ENCODE peak calls at places on chromosomes 4 and X, in seven cellular contexts. One of them, this sample, is unnamed.

GRCh38 chr4:2267841-2268240 is 5.9 kb upstream of the MXD4 start:
- DNase-seq in PC-3: no peak
- DNase-seq in MM.1S: no peak
- DNase-seq in fibroblast of lung: no peak
- DNase-seq in mammary epithelial cell: no peak
- DNase-seq in hepatocyte: no peak
- DNase-seq in IMR-90: no peak
- DNase-seq in this sample: no peak

GRCh38 chr4:155392486-155393184 is 15.9 kb upstream of the MAP9 start:
- DNase-seq in PC-3: peak
- DNase-seq in MM.1S: no peak
- DNase-seq in fibroblast of lung: peak
- DNase-seq in mammary epithelial cell: peak
- DNase-seq in hepatocyte: peak
- DNase-seq in IMR-90: peak
- DNase-seq in this sample: no peak

GRCh38 chr4:103400405-103400804 is 202.3 kb upstream of the CENPE start:
- DNase-seq in PC-3: peak
- DNase-seq in MM.1S: no peak
- DNase-seq in fibroblast of lung: no peak
- DNase-seq in mammary epithelial cell: peak
- DNase-seq in hepatocyte: peak
- DNase-seq in IMR-90: no peak
- DNase-seq in this sample: no peak

GRCh38 chrX:39907964-39908616 is 189.7 kb downstream of the BCOR start:
- DNase-seq in PC-3: peak
- DNase-seq in MM.1S: no peak
- DNase-seq in fibroblast of lung: peak
- DNase-seq in mammary epithelial cell: peak
- DNase-seq in hepatocyte: peak
- DNase-seq in IMR-90: peak
- DNase-seq in this sample: peak

GRCh38 chrX:17836830-17837229 is 24.3 kb downstream of the RAI2 start:
- DNase-seq in PC-3: no peak
- DNase-seq in MM.1S: no peak
- DNase-seq in fibroblast of lung: no peak
- DNase-seq in mammary epithelial cell: no peak
- DNase-seq in hepatocyte: no peak
- DNase-seq in IMR-90: no peak
- DNase-seq in this sample: no peak

GRCh38 chrX:72395252-72395651 is 89.5 kb upstream of the CITED1 start:
- DNase-seq in PC-3: no peak
- DNase-seq in MM.1S: no peak
- DNase-seq in fibroblast of lung: peak
- DNase-seq in mammary epithelial cell: no peak
- DNase-seq in hepatocyte: no peak
- DNase-seq in IMR-90: no peak
- DNase-seq in this sample: no peak

GRCh38 chrX:13428055-13428786 is 108.4 kb upstream of the ATXN3L start:
- DNase-seq in PC-3: peak
- DNase-seq in MM.1S: no peak
- DNase-seq in fibroblast of lung: peak
- DNase-seq in mammary epithelial cell: peak
- DNase-seq in hepatocyte: peak
- DNase-seq in IMR-90: peak
- DNase-seq in this sample: peak

GRCh38 chr4:39415678-39416283 is 9.1 kb downstream of the KLB start:
- DNase-seq in PC-3: no peak
- DNase-seq in MM.1S: no peak
- DNase-seq in fibroblast of lung: peak
- DNase-seq in mammary epithelial cell: no peak
- DNase-seq in hepatocyte: no peak
- DNase-seq in IMR-90: no peak
- DNase-seq in this sample: no peak

GRCh38 chrX:77436682-77437081 is 10.5 kb upstream of the FGF16 start:
- DNase-seq in PC-3: peak
- DNase-seq in MM.1S: no peak
- DNase-seq in fibroblast of lung: no peak
- DNase-seq in mammary epithelial cell: peak
- DNase-seq in hepatocyte: no peak
- DNase-seq in IMR-90: peak
- DNase-seq in this sample: no peak

GRCh38 chr4:117093581-117093980 is 8.2 kb upstream of the TRAM1L1 start:
- DNase-seq in PC-3: peak
- DNase-seq in MM.1S: no peak
- DNase-seq in fibroblast of lung: peak
- DNase-seq in mammary epithelial cell: no peak
- DNase-seq in hepatocyte: no peak
- DNase-seq in IMR-90: peak
- DNase-seq in this sample: peak

GRCh38 chr4:54066088-54066415 is 1.6 kb upstream of the CHIC2 start:
- DNase-seq in PC-3: no peak
- DNase-seq in MM.1S: no peak
- DNase-seq in fibroblast of lung: no peak
- DNase-seq in mammary epithelial cell: no peak
- DNase-seq in hepatocyte: no peak
- DNase-seq in IMR-90: no peak
- DNase-seq in this sample: no peak

GRCh38 chr4:150007512-150007911 is 70.7 kb upstream of the DCLK2 start:
- DNase-seq in PC-3: peak
- DNase-seq in MM.1S: no peak
- DNase-seq in fibroblast of lung: no peak
- DNase-seq in mammary epithelial cell: peak
- DNase-seq in hepatocyte: no peak
- DNase-seq in IMR-90: peak
- DNase-seq in this sample: no peak

GRCh38 chr4:40838742-40839141 is 89.0 kb downstream of the NSUN7 start:
- DNase-seq in PC-3: peak
- DNase-seq in MM.1S: no peak
- DNase-seq in fibroblast of lung: no peak
- DNase-seq in mammary epithelial cell: no peak
- DNase-seq in hepatocyte: no peak
- DNase-seq in IMR-90: peak
- DNase-seq in this sample: no peak

GRCh38 chr4:89492476-89493110 is 185.0 kb upstream of the GPRIN3 start:
- DNase-seq in PC-3: peak
- DNase-seq in MM.1S: no peak
- DNase-seq in fibroblast of lung: peak
- DNase-seq in mammary epithelial cell: peak
- DNase-seq in hepatocyte: no peak
- DNase-seq in IMR-90: peak
- DNase-seq in this sample: peak

GRCh38 chr4:159280442-159281172 is 177.7 kb downstream of the RAPGEF2 start:
- DNase-seq in PC-3: no peak
- DNase-seq in MM.1S: no peak
- DNase-seq in fibroblast of lung: no peak
- DNase-seq in mammary epithelial cell: no peak
- DNase-seq in hepatocyte: peak
- DNase-seq in IMR-90: no peak
- DNase-seq in this sample: no peak

GRCh38 chr4:140049924-140050681 is 103.9 kb downstream of the MAML3 start:
- DNase-seq in PC-3: peak
- DNase-seq in MM.1S: no peak
- DNase-seq in fibroblast of lung: peak
- DNase-seq in mammary epithelial cell: no peak
- DNase-seq in hepatocyte: no peak
- DNase-seq in IMR-90: peak
- DNase-seq in this sample: peak

GRCh38 chr4:1505511-1506451 is 99.5 kb upstream of the NKX1-1 start:
- DNase-seq in PC-3: no peak
- DNase-seq in MM.1S: no peak
- DNase-seq in fibroblast of lung: no peak
- DNase-seq in mammary epithelial cell: no peak
- DNase-seq in hepatocyte: no peak
- DNase-seq in IMR-90: no peak
- DNase-seq in this sample: no peak

GRCh38 chrX:39440734-39441305 is 639.6 kb downstream of the MID1IP1 start:
- DNase-seq in PC-3: no peak
- DNase-seq in MM.1S: peak
- DNase-seq in fibroblast of lung: no peak
- DNase-seq in mammary epithelial cell: no peak
- DNase-seq in hepatocyte: no peak
- DNase-seq in IMR-90: no peak
- DNase-seq in this sample: peak

GRCh38 chr4:10656988-10657387 is 27.6 kb downstream of the CLNK start:
- DNase-seq in PC-3: peak
- DNase-seq in MM.1S: no peak
- DNase-seq in fibroblast of lung: peak
- DNase-seq in mammary epithelial cell: peak
- DNase-seq in hepatocyte: peak
- DNase-seq in IMR-90: peak
- DNase-seq in this sample: peak

GRCh38 chr4:37967749-37968148 is 7.6 kb downstream of the PTTG2 start:
- DNase-seq in PC-3: peak
- DNase-seq in MM.1S: no peak
- DNase-seq in fibroblast of lung: peak
- DNase-seq in mammary epithelial cell: no peak
- DNase-seq in hepatocyte: peak
- DNase-seq in IMR-90: peak
- DNase-seq in this sample: no peak

GRCh38 chr4:187204389-187204920 is 480.8 kb upstream of the FAT1 start:
- DNase-seq in PC-3: peak
- DNase-seq in MM.1S: no peak
- DNase-seq in fibroblast of lung: no peak
- DNase-seq in mammary epithelial cell: peak
- DNase-seq in hepatocyte: no peak
- DNase-seq in IMR-90: peak
- DNase-seq in this sample: no peak

GRCh38 chr4:181350578-181351420 is 892.4 kb upstream of the TENM3 start:
- DNase-seq in PC-3: no peak
- DNase-seq in MM.1S: no peak
- DNase-seq in fibroblast of lung: no peak
- DNase-seq in mammary epithelial cell: no peak
- DNase-seq in hepatocyte: no peak
- DNase-seq in IMR-90: no peak
- DNase-seq in this sample: no peak

DNA sequence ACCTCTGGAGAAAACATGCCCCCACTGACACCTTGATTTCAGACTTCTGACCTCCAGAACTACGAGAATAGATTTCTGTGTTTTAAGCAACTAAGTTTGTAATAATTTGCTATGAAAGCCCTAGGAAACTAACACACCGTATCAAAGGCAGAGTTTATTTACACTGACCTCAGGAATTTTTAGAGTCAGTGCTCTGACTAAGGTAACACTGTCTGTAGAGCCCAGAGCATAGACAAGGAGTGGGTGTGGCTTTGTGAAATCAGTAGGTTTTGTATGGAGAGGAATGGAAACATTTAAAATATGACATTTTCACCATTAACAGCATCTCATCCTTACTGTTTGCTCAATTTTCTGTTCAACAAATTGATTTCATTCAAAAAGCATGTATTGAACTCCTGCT is 764.4 kb upstream of the PCDH10 start:
- DNase-seq in PC-3: peak
- DNase-seq in MM.1S: no peak
- DNase-seq in fibroblast of lung: no peak
- DNase-seq in mammary epithelial cell: peak
- DNase-seq in hepatocyte: peak
- DNase-seq in IMR-90: no peak
- DNase-seq in this sample: no peak
- H2AFZ ChIP-seq in PC-3: no peak
- H2AFZ ChIP-seq in MM.1S: no peak
- H2AFZ ChIP-seq in fibroblast of lung: no peak
- H2AFZ ChIP-seq in mammary epithelial cell: no peak
- H2AFZ ChIP-seq in hepatocyte: no peak
- H2AFZ ChIP-seq in IMR-90: no peak
- H2AFZ ChIP-seq in this sample: no peak

DNA sequence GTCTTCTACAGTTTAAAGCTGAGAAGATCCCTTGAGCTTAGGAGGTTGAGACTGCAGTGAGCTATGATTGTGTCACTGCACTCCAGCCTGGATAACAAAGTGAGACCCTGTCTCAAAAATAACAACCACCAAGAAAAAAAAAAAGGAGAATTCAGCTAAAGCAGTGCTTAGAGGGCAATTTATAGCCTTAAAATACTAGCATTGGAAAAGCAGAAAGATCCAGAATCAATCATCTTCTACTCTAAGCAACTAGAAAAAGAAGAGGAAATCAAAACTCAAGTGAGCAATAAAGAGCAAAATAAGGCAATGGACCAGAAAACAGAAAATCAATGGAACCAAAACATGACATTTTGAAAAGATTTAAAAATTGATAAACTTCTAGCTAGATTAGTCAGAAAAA is 639 bp upstream of the PI4K2B start:
- DNase-seq in PC-3: no peak
- DNase-seq in MM.1S: peak
- DNase-seq in fibroblast of lung: no peak
- DNase-seq in mammary epithelial cell: no peak
- DNase-seq in hepatocyte: no peak
- DNase-seq in IMR-90: no peak
- DNase-seq in this sample: no peak
- H2AFZ ChIP-seq in PC-3: peak
- H2AFZ ChIP-seq in MM.1S: peak
- H2AFZ ChIP-seq in fibroblast of lung: no peak
- H2AFZ ChIP-seq in mammary epithelial cell: no peak
- H2AFZ ChIP-seq in hepatocyte: peak
- H2AFZ ChIP-seq in IMR-90: no peak
- H2AFZ ChIP-seq in this sample: peak

GRCh38 chr4:182876427-182876826 is 40.8 kb downstream of the DCTD start:
- DNase-seq in PC-3: no peak
- DNase-seq in MM.1S: no peak
- DNase-seq in fibroblast of lung: no peak
- DNase-seq in mammary epithelial cell: no peak
- DNase-seq in hepatocyte: no peak
- DNase-seq in IMR-90: no peak
- DNase-seq in this sample: no peak
- H2AFZ ChIP-seq in PC-3: no peak
- H2AFZ ChIP-seq in MM.1S: no peak
- H2AFZ ChIP-seq in fibroblast of lung: no peak
- H2AFZ ChIP-seq in mammary epithelial cell: no peak
- H2AFZ ChIP-seq in hepatocyte: no peak
- H2AFZ ChIP-seq in IMR-90: no peak
- H2AFZ ChIP-seq in this sample: no peak

DNA sequence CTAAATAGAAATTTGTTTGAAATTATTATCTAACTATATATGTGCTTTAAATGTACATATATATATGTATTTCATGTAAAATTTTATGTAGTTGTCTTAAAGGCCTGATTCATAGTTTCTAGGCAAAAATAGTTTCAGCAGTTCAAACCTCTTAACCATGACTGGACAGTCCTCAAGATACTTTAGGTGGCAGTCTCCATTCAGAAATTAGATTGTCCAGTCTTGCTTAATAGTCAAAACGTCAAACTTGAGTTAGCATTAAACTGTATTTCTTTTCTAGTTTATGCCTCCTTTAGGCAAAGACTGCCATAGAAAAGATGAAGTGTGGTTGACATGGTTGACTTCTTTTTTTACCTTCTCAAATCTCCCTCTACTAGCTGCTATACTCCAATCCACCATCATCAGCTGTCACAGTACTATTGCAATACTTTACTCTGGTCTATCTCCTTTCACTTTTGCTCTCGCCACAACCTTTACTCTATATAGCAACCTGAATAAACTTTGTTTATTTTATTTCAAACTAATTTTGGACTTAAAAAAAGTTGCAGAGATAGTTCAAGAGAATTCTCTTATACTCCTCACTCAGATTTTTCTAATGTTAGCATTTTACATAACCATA is 395.6 kb upstream of the DIPK2B start:
- DNase-seq in PC-3: no peak
- DNase-seq in MM.1S: no peak
- DNase-seq in fibroblast of lung: peak
- DNase-seq in mammary epithelial cell: no peak
- DNase-seq in hepatocyte: no peak
- DNase-seq in IMR-90: peak
- DNase-seq in this sample: peak
- H2AFZ ChIP-seq in PC-3: no peak
- H2AFZ ChIP-seq in MM.1S: no peak
- H2AFZ ChIP-seq in fibroblast of lung: no peak
- H2AFZ ChIP-seq in mammary epithelial cell: no peak
- H2AFZ ChIP-seq in hepatocyte: no peak
- H2AFZ ChIP-seq in IMR-90: no peak
- H2AFZ ChIP-seq in this sample: no peak